ENCODE peak calls at places on chromosomes 13 and 19, in eight cellular contexts. X, N, G, J, D, H, C and I are unnamed samples.

GRCh38 chr13:29595380-29596063 is at the start of gene SLC7A1:
- DNase-seq in X (peak), N (peak), G (peak), J (peak), D (peak), H (peak), C (peak), I (peak)

GRCh38 chr19:17681505-17682125 is 6.5 kb downstream of the UNC13A start:
- DNase-seq in X (peak), N (peak), G (peak), J (peak), D (no peak), H (no peak), C (no peak), I (peak)

GRCh38 chr13:20487927-20488326 is 37.7 kb downstream of the CRYL1 start:
- DNase-seq in X (no peak), N (no peak), G (peak), J (peak), D (no peak), H (no peak), C (no peak), I (no peak)

GRCh38 chr19:13692096-13692495 is 72.2 kb upstream of the MRI1 start:
- DNase-seq in X (no peak), N (peak), G (peak), J (peak), D (no peak), H (peak), C (no peak), I (peak)

GRCh38 chr13:57698851-57699250 is 67.3 kb downstream of the PCDH17 start:
- DNase-seq in X (no peak), N (no peak), G (no peak), J (no peak), D (no peak), H (no peak), C (no peak), I (no peak)

GRCh38 chr19:1407662-1408299 is 395 bp downstream of the DAZAP1 start:
- DNase-seq in X (no peak), N (no peak), G (no peak), J (no peak), D (peak), H (no peak), C (peak), I (no peak)

GRCh38 chr13:30308548-30308947 is 1.2 kb upstream of the KATNAL1 start:
- DNase-seq in X (no peak), N (no peak), G (peak), J (peak), D (no peak), H (no peak), C (no peak), I (peak)

GRCh38 chr13:45950343-45950995 is 98.9 kb upstream of the SIAH3 start:
- DNase-seq in X (no peak), N (no peak), G (peak), J (no peak), D (no peak), H (no peak), C (no peak), I (no peak)

GRCh38 chr19:46371371-46371901 is 24.5 kb downstream of the PPP5C start:
- DNase-seq in X (no peak), N (no peak), G (no peak), J (no peak), D (no peak), H (no peak), C (no peak), I (no peak)

GRCh38 chr19:31316201-31316951 is 32.9 kb downstream of the TSHZ3 start:
- DNase-seq in X (peak), N (no peak), G (peak), J (peak), D (no peak), H (no peak), C (no peak), I (no peak)

GRCh38 chr13:42181381-42181953 is 90.5 kb upstream of the AKAP11 start:
- DNase-seq in X (no peak), N (no peak), G (peak), J (peak), D (no peak), H (no peak), C (no peak), I (no peak)

GRCh38 chr19:40702337-40703012 is 12.0 kb upstream of the NUMBL start:
- DNase-seq in X (peak), N (no peak), G (no peak), J (peak), D (no peak), H (no peak), C (no peak), I (peak)

GRCh38 chr19:12611361-12611699 is 610 bp downstream of the ZNF791 start:
- DNase-seq in X (peak), N (peak), G (peak), J (peak), D (peak), H (no peak), C (peak), I (peak)

GRCh38 chr19:39845621-39846175 is 481 bp downstream of the FBL start:
- DNase-seq in X (peak), N (peak), G (no peak), J (peak), D (no peak), H (no peak), C (no peak), I (peak)

GRCh38 chr13:50529154-50529882 is 314.2 kb downstream of the DLEU7 start:
- DNase-seq in X (peak), N (peak), G (peak), J (peak), D (no peak), H (no peak), C (peak), I (peak)

GRCh38 chr13:31199849-31200635 is at the start of gene B3GLCT:
- DNase-seq in X (peak), N (peak), G (peak), J (peak), D (peak), H (no peak), C (peak), I (peak)

GRCh38 chr19:1087813-1088418 is 7.3 kb downstream of the POLR2E start:
- DNase-seq in X (no peak), N (no peak), G (no peak), J (no peak), D (peak), H (no peak), C (no peak), I (no peak)

GRCh38 chr13:50340566-50341287 is 325.5 kb downstream of the KCNRG start:
- DNase-seq in X (no peak), N (no peak), G (no peak), J (no peak), D (no peak), H (no peak), C (no peak), I (no peak)

GRCh38 chr13:111213964-111214726 is 99.0 kb downstream of the ARHGEF7 start:
- DNase-seq in X (no peak), N (no peak), G (no peak), J (no peak), D (no peak), H (no peak), C (no peak), I (no peak)

GRCh38 chr13:85610024-85610423 is 189.2 kb downstream of the SLITRK6 start:
- DNase-seq in X (no peak), N (no peak), G (no peak), J (no peak), D (no peak), H (no peak), C (no peak), I (no peak)

GRCh38 chr13:103795892-103796478 is 729.8 kb upstream of the SLC10A2 start:
- DNase-seq in X (no peak), N (no peak), G (no peak), J (no peak), D (no peak), H (no peak), C (no peak), I (no peak)

GRCh38 chr19:42129399-42130253 is 2.6 kb downstream of the POU2F2 start:
- DNase-seq in X (no peak), N (no peak), G (peak), J (peak), D (no peak), H (no peak), C (peak), I (peak)

GRCh38 chr13:99984463-99985242 is 3.1 kb downstream of the ZIC2 start:
- DNase-seq in X (no peak), N (no peak), G (no peak), J (no peak), D (no peak), H (no peak), C (no peak), I (no peak)

GRCh38 chr13:51733656-51734334 is 70.2 kb downstream of the DHRS12 start:
- DNase-seq in X (peak), N (no peak), G (no peak), J (no peak), D (no peak), H (no peak), C (no peak), I (peak)

GRCh38 chr13:74132152-74132767 is 1.9 kb downstream of the KLF12 start:
- DNase-seq in X (no peak), N (peak), G (no peak), J (no peak), D (peak), H (no peak), C (no peak), I (no peak)

GRCh38 chr13:32201809-32202208 is 113.4 kb downstream of the ZAR1L start:
- DNase-seq in X (no peak), N (no peak), G (no peak), J (no peak), D (no peak), H (no peak), C (no peak), I (no peak)

GRCh38 chr19:28652790-28653189 is 560.2 kb downstream of the UQCRFS1 start:
- DNase-seq in X (no peak), N (no peak), G (no peak), J (no peak), D (no peak), H (no peak), C (no peak), I (no peak)

GRCh38 chr19:38949580-38950367 is 19.0 kb downstream of the MRPS12 start:
- DNase-seq in X (peak), N (peak), G (peak), J (peak), D (peak), H (peak), C (peak), I (peak)

GRCh38 chr13:50512602-50513527 is 330.6 kb downstream of the DLEU7 start:
- DNase-seq in X (no peak), N (no peak), G (peak), J (peak), D (peak), H (no peak), C (peak), I (peak)

GRCh38 chr19:38974599-38975213 is 836 bp downstream of the FBXO17 start:
- DNase-seq in X (no peak), N (no peak), G (peak), J (no peak), D (no peak), H (peak), C (no peak), I (peak)

GRCh38 chr13:113967729-113968462 is 6.0 kb downstream of the C13orf46 start:
- DNase-seq in X (no peak), N (no peak), G (no peak), J (no peak), D (no peak), H (no peak), C (no peak), I (no peak)

GRCh38 chr19:6275170-6275744 is 4.5 kb downstream of the MLLT1 start:
- DNase-seq in X (no peak), N (no peak), G (no peak), J (no peak), D (no peak), H (no peak), C (no peak), I (no peak)

GRCh38 chr19:3684817-3685410 is 15.4 kb downstream of the PIP5K1C start:
- DNase-seq in X (no peak), N (peak), G (no peak), J (no peak), D (no peak), H (no peak), C (no peak), I (no peak)

GRCh38 chr19:42412661-42413076 is 14.5 kb downstream of the LIPE start:
- DNase-seq in X (no peak), N (no peak), G (no peak), J (no peak), D (no peak), H (no peak), C (no peak), I (no peak)

GRCh38 chr19:30539315-30539714 is 167.1 kb downstream of the ZNF536 start:
- DNase-seq in X (no peak), N (no peak), G (no peak), J (no peak), D (no peak), H (no peak), C (peak), I (no peak)

GRCh38 chr13:25067054-25067453 is 28.9 kb upstream of the PABPC3 start:
- DNase-seq in X (peak), N (no peak), G (no peak), J (no peak), D (no peak), H (no peak), C (no peak), I (no peak)

GRCh38 chr13:19586904-19587634 is 25.7 kb upstream of the TPTE2 start:
- DNase-seq in X (no peak), N (no peak), G (peak), J (peak), D (peak), H (no peak), C (no peak), I (peak)

GRCh38 chr19:46386151-46386550 is 27.2 kb downstream of the CCDC8 start:
- DNase-seq in X (no peak), N (no peak), G (no peak), J (no peak), D (no peak), H (no peak), C (peak), I (no peak)